ENCODE peak calls at places on chromosomes 2 and 18, in eight cellular contexts. E, X, U, W, P, F, C and V are unnamed samples.

GRCh38 chr2:195513119-195513518 is 143.9 kb upstream of the SLC39A10 start:
- DNase-seq in E (no peak), X (no peak), U (no peak), W (no peak), P (no peak), F (no peak), C (no peak), V (no peak)

GRCh38 chr2:116510117-116510671 is 1304.3 kb upstream of the DDX18 start:
- DNase-seq in E (no peak), X (no peak), U (no peak), W (no peak), P (no peak), F (peak), C (peak), V (no peak)

GRCh38 chr18:7923105-7923504 is 356.0 kb downstream of the PTPRM start:
- DNase-seq in E (no peak), X (no peak), U (no peak), W (no peak), P (no peak), F (no peak), C (no peak), V (no peak)

GRCh38 chr2:114797942-114798341 is 355.5 kb downstream of the DPP10 start:
- DNase-seq in E (no peak), X (no peak), U (no peak), W (no peak), P (no peak), F (no peak), C (no peak), V (no peak)

GRCh38 chr18:34531110-34531509 is 179.0 kb upstream of the DTNA start:
- DNase-seq in E (no peak), X (no peak), U (no peak), W (no peak), P (no peak), F (no peak), C (no peak), V (no peak)

GRCh38 chr2:152497481-152498052 is 162.6 kb downstream of the FMNL2 start:
- DNase-seq in E (no peak), X (peak), U (peak), W (no peak), P (no peak), F (no peak), C (peak), V (no peak)

GRCh38 chr18:361941-362913 is 94.4 kb upstream of the THOC1 start:
- DNase-seq in E (no peak), X (no peak), U (peak), W (no peak), P (no peak), F (peak), C (peak), V (no peak)

GRCh38 chr2:97714084-97714949 is 941 bp downstream of the ZAP70 start:
- DNase-seq in E (peak), X (peak), U (no peak), W (no peak), P (no peak), F (no peak), C (no peak), V (no peak)

GRCh38 chr2:62217980-62218379 is 22.1 kb downstream of the B3GNT2 start:
- DNase-seq in E (no peak), X (no peak), U (peak), W (no peak), P (no peak), F (no peak), C (peak), V (no peak)

GRCh38 chr18:13376841-13377351 is 158.3 kb downstream of the LDLRAD4 start:
- DNase-seq in E (no peak), X (no peak), U (no peak), W (no peak), P (no peak), F (no peak), C (no peak), V (no peak)

GRCh38 chr2:56522605-56523089 is 338.9 kb downstream of the CCDC85A start:
- DNase-seq in E (no peak), X (peak), U (peak), W (no peak), P (peak), F (no peak), C (peak), V (no peak)

GRCh38 chr2:167988296-167988695 is 259.1 kb downstream of the STK39 start:
- DNase-seq in E (no peak), X (no peak), U (no peak), W (no peak), P (no peak), F (no peak), C (no peak), V (no peak)

GRCh38 chr2:239164281-239164871 is 236.4 kb downstream of the HDAC4 start:
- DNase-seq in E (peak), X (peak), U (no peak), W (no peak), P (peak), F (no peak), C (no peak), V (no peak)

GRCh38 chr18:23207191-23207955 is 72.1 kb downstream of the CABLES1 start:
- DNase-seq in E (no peak), X (no peak), U (no peak), W (no peak), P (no peak), F (no peak), C (peak), V (no peak)

GRCh38 chr18:34492652-34493051 is 217.4 kb upstream of the DTNA start:
- DNase-seq in E (no peak), X (no peak), U (no peak), W (no peak), P (no peak), F (no peak), C (peak), V (no peak)

GRCh38 chr2:19195681-19196080 is 162.7 kb downstream of the OSR1 start:
- DNase-seq in E (no peak), X (no peak), U (no peak), W (no peak), P (no peak), F (no peak), C (no peak), V (no peak)

DNA sequence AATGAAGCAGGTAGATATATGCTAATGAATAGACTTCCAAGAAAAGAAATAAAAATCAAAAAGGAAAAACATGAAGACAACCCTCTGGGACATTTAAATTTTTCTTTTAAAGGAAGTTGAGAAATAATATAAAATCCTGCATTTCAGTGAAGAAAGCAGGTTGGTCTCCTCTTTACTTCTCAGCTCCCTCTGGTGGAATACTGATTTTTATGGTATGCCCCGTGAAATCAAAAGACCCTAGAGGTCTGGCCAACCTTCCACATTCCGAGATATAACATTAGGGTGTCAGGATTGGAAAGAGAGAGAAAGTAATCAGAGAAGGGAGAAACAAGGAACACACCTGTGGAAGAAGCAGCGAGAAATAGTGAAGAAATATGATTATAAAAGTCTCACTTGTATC is 72.7 kb downstream of the DNER start:
- DNase-seq in E (no peak), X (no peak), U (no peak), W (no peak), P (no peak), F (no peak), C (no peak), V (no peak)
- TF ChIP-seq CTCF in E (no peak), X (no peak), U (peak), W (no peak), P (no peak), F (no peak), C (peak), V (no peak)

GRCh38 chr2:127566576-127566975 is 31.1 kb downstream of the MYO7B start:
- DNase-seq in E (no peak), X (no peak), U (no peak), W (no peak), P (no peak), F (no peak), C (no peak), V (no peak)
- TF ChIP-seq CTCF in E (no peak), X (no peak), U (no peak), W (no peak), P (no peak), F (no peak), C (no peak), V (no peak)

DNA sequence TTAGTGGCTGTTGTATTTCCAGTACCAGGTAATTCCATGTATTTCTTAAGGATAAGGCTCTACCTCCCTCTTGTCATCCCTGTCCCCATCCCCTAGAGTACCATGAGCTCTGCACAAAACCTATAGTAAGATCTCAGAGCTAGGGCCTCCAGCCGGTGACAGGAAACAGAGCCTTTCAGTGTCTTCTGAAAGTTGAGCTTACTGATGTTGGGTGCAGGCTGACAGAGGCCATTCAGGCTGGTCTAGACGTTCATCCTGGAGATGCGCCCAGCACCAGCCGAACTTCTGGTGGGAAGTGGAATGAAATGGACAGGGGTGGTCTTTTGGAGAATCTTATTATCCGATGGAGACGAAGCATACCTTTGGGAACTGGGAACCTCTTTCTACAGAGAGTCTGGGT is 16.7 kb upstream of the LYPD6B start:
- DNase-seq in E (no peak), X (no peak), U (no peak), W (no peak), P (no peak), F (no peak), C (no peak), V (no peak)
- TF ChIP-seq CTCF in E (no peak), X (no peak), U (no peak), W (no peak), P (no peak), F (no peak), C (no peak), V (no peak)

GRCh38 chr2:30372836-30373235 is 74.2 kb upstream of the LCLAT1 start:
- DNase-seq in E (no peak), X (no peak), U (no peak), W (no peak), P (no peak), F (no peak), C (no peak), V (no peak)
- TF ChIP-seq CTCF in E (no peak), X (no peak), U (no peak), W (no peak), P (no peak), F (no peak), C (no peak), V (no peak)